ENCODE peak calls at places on chromosome X, in seven cellular contexts. N is GM12878, A is HepG2, F is SK-N-SH, P is K562, X is H1, D is GM12891. V is an unnamed sample.

GRCh38 chrX:68835468-68835867 is 6.6 kb downstream of the EFNB1 start:
- DNase-seq in N (no peak), A (no peak), F (no peak), P (no peak), X (no peak), D (no peak), V (no peak)

GRCh38 chrX:9379697-9380551 is 84.9 kb upstream of the TBL1X start:
- DNase-seq in N (no peak), A (peak; percentile 16), F (no peak), P (no peak), X (no peak), D (no peak), V (no peak)

GRCh38 chrX:55008571-55009358 is 8.6 kb downstream of the APEX2 start:
- DNase-seq in N (no peak), A (no peak), F (no peak), P (no peak), X (no peak), D (no peak), V (no peak)

GRCh38 chrX:136954930-136955329 is 74.4 kb upstream of the RBMX start:
- DNase-seq in N (no peak), A (peak; percentile 6), F (peak; percentile 27), P (no peak), X (no peak), D (no peak), V (no peak)

GRCh38 chrX:87337267-87337666 is 180.3 kb upstream of the KLHL4 start:
- DNase-seq in N (no peak), A (no peak), F (no peak), P (no peak), X (no peak), D (no peak), V (no peak)

GRCh38 chrX:21056636-21057035 is 317.6 kb upstream of the CNKSR2 start:
- DNase-seq in N (no peak), A (no peak), F (no peak), P (no peak), X (no peak), D (no peak), V (no peak)

GRCh38 chrX:69616520-69617203 is 749 bp downstream of the EDA start:
- DNase-seq in N (no peak), A (peak; percentile 0), F (peak; percentile 12), P (no peak), X (no peak), D (no peak), V (peak; percentile 1)

GRCh38 chrX:103197721-103198306 is 17.1 kb upstream of the BEX4 start:
- DNase-seq in N (no peak), A (no peak), F (no peak), P (no peak), X (no peak), D (no peak), V (no peak)

GRCh38 chrX:40908857-40909475 is 173.6 kb upstream of the MED14 start:
- DNase-seq in N (no peak), A (no peak), F (no peak), P (no peak), X (no peak), D (no peak), V (no peak)

GRCh38 chrX:124435616-124436015 is 89.3 kb downstream of the SH2D1A start:
- DNase-seq in N (no peak), A (no peak), F (no peak), P (no peak), X (no peak), D (no peak), V (no peak)

GRCh38 chrX:72081605-72082320 is 50.0 kb downstream of the RTL5 start:
- DNase-seq in N (no peak), A (no peak), F (peak; percentile 66), P (no peak), X (no peak), D (no peak), V (no peak)

DNA sequence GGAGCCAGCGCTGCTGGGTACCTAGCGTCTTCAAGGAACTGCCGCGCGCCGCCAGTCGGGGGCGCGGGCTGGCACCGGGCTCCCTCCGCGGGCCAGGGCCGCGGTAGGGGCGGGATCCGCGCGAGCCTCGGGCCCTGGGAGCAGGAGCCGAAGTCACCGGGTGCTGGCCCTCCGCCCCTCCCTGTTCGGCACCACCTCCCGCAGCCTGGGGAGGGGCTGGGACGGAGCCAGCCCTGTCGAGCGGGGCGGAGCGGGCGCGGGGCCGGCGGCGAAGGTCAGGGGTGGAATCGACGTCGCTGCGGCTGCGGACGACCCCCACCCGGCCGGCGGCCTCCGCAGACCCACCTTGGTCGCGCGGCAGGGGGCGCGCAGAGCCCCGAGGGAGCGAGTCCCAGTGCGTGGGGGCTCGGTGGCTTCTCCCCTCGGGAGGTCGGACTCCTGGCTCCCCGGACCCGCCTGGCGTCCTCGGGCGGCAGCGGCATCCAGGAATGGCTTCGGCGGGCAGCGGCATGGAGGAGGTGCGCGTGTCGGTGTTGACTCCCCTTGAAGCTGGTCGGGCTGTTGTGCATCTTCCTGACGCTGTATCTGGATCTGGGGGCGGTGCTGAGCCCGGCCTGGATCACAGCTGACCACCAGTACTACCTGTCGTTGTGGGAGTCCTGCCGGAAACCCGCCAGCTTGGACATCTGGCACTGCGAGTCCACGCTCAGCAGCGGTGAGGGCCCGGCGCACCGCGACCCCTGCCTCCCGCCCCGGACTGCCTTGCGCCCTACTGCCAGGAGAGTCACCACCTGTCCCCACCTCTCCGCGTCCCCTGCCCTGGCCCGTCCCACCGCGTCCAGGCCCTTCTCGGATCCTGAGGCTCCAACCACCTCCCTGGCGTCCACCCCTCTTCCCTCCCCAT is 50.5 kb upstream of the FAM47C start:
- DNase-seq in N (no peak), A (no peak), F (peak; percentile 36), P (no peak), X (no peak), D (no peak), V (no peak)
- TF ChIP-seq TAF1 in N (no peak), A (no peak), F (no peak), P (no peak), X (no peak), D (no peak), V (no peak)

GRCh38 chrX:12946838-12947544 is 27.9 kb upstream of the TMSB4X start:
- DNase-seq in N (peak; percentile 85), A (peak; percentile 47), F (peak; percentile 62), P (peak; percentile 71), X (peak; percentile 54), D (no peak), V (no peak)
- TF ChIP-seq POLR2AphosphoS5 in N (no peak), A (no peak), F (no peak), P (no peak), X (no peak), D (no peak), V (no peak)

GRCh38 chrX:38879631-38880220 is 78.5 kb downstream of the MID1IP1 start:
- DNase-seq in N (no peak), A (no peak), F (no peak), P (no peak), X (no peak), D (no peak), V (no peak)
- TF ChIP-seq TAF1 in N (no peak), A (no peak), F (no peak), P (no peak), X (no peak), D (no peak), V (no peak)

GRCh38 chrX:1893758-1894294 is 279.0 kb downstream of the ASMT start:
- DNase-seq in N (no peak), A (no peak), F (no peak), P (no peak), X (no peak), D (no peak), V (no peak)

GRCh38 chrX:1895583-1895982 is 280.7 kb downstream of the ASMT start:
- DNase-seq in N (no peak), A (no peak), F (no peak), P (no peak), X (no peak), D (no peak), V (no peak)

GRCh38 chrX:1899841-1900240 is 285.0 kb downstream of the ASMT start:
- DNase-seq in N (no peak), A (no peak), F (no peak), P (no peak), X (no peak), D (no peak), V (no peak)

DNA sequence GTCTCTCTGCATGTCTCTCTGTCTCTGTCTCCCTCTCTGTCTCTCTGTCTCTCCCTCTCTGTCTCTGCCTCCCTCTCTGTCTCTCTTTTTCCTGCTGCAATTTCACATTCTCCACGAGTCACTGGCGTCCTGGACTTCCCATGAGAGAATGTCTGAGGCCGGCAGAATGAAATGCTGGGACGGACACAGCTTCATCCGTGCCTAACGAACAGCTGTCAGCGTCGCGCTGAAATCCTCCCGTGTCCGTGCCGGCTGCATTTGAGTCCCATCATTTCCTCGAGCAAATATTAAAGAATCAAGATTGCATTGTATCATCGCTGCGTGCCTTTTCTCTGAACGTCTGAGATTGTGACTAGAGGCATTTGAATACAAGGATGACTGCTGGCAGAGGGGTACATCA is 279.8 kb downstream of the ASMT start:
- DNase-seq in N (no peak), A (no peak), F (no peak), P (no peak), X (no peak), D (no peak), V (no peak)
- TF ChIP-seq POLR2AphosphoS5 in N (no peak), A (no peak), F (no peak), P (no peak), X (no peak), D (no peak), V (no peak)